ENCODE peak calls at places on chromosomes 4 and X, in four cellular contexts. U is breast epithelium, H is AG04450, N is hepatocyte. S is an unnamed sample.

GRCh38 chr4:153267013-153267412 is 62.8 kb downstream of the TRIM2 start:
- DNase-seq in U (no peak), H (peak; percentile 29), N (no peak), S (no peak)

GRCh38 chr4:109462297-109462696 is 28.7 kb downstream of the SEC24B start:
- DNase-seq in U (no peak), H (no peak), N (no peak), S (no peak)

GRCh38 chrX:110280954-110281353 is 36.9 kb downstream of the AMMECR1 start:
- DNase-seq in U (no peak), H (peak; percentile 4), N (no peak), S (no peak)

GRCh38 chr4:54227261-54228063 is 1.6 kb upstream of the PDGFRA start:
- DNase-seq in U (no peak), H (no peak), N (peak; percentile 60), S (no peak)

GRCh38 chr4:12692815-12693214 is 791.3 kb downstream of the RAB28 start:
- DNase-seq in U (no peak), H (no peak), N (no peak), S (no peak)

GRCh38 chrX:74277320-74277719 is 26.7 kb upstream of the ZCCHC13 start:
- DNase-seq in U (no peak), H (no peak), N (no peak), S (no peak)

GRCh38 chrX:63281465-63281864 is 69.7 kb downstream of the SPIN4 start:
- DNase-seq in U (no peak), H (no peak), N (no peak), S (no peak)

GRCh38 chr4:22661443-22661842 is 31.3 kb upstream of the GBA3 start:
- DNase-seq in U (no peak), H (no peak), N (no peak), S (no peak)

GRCh38 chr4:2246384-2247127 is 4.6 kb upstream of the HAUS3 start:
- DNase-seq in U (no peak), H (no peak), N (peak; percentile 2), S (no peak)

GRCh38 chr4:169017971-169018370 is 7.9 kb upstream of the CBR4 start:
- DNase-seq in U (no peak), H (no peak), N (no peak), S (no peak)

GRCh38 chr4:66300336-66300934 is 630.1 kb upstream of the EPHA5 start:
- DNase-seq in U (no peak), H (no peak), N (no peak), S (no peak)

GRCh38 chrX:37423864-37424569 is 74.9 kb downstream of the PRRG1 start:
- DNase-seq in U (no peak), H (no peak), N (no peak), S (no peak)

GRCh38 chrX:13550346-13550745 is 19.1 kb upstream of the EGFL6 start:
- DNase-seq in U (no peak), H (no peak), N (no peak), S (no peak)

GRCh38 chr4:53686521-53686920 is 95.2 kb upstream of the LNX1 start:
- DNase-seq in U (no peak), H (no peak), N (no peak), S (no peak)

GRCh38 chrX:124098089-124098488 is 136.6 kb downstream of the STAG2 start:
- DNase-seq in U (no peak), H (peak; percentile 4), N (peak; percentile 49), S (no peak)

GRCh38 chrX:120302434-120302833 is 8.8 kb downstream of the TMEM255A start:
- DNase-seq in U (no peak), H (no peak), N (peak; percentile 23), S (no peak)

GRCh38 chr4:24672871-24673270 is 88.5 kb upstream of the DHX15 start:
- DNase-seq in U (no peak), H (no peak), N (no peak), S (no peak)
- H3K27ac ChIP-seq in U (no peak overlapping the region), H (no peak overlapping the region), N (no peak overlapping the region), S (no peak overlapping the region)

DNA sequence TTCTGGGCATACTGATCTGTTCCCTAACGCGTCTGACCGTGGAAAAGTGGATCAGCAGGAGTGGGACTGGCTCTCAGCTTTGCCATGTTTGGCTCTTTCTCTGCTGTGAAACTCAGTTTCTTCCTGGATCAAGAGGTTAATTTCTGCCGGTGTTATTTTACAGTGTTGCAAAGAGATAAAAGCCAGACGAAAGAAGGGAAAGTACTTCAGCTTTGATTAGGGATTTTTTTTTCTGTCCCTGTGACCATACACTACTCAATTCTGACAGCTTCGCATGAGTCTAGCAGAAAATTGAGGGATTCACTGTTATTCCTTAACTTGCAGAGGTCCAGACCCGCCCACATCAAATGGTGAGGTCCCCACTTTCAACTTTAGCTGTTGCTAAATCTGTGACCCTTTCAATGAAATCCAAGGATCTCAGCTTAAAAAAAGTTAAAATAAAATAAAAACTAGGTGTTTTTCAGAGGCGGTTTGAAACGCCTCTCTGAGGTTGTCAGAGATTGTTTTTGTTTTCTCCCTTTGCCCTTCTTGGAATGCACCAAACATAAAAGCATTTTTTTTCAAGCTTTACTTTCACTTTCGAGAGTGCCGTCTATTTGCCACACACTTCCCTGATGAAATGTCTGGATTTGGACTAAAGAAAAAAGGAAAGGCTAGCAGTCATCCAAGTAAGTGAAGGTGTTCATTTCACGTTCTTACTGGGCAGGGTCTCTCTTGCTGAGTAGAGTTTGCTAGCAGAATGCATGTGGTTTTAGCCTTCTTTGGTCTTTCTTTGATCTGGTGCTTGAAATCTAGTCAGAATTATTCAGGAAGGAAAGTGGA is at the start of gene TLR3:
- DNase-seq in U (no peak), H (no peak), N (no peak), S (no peak)
- H3K4me3 ChIP-seq in U (peak within 1 kb of the TSS; percentile 53), H (peak within 1 kb of the TSS; percentile 54), N (peak within 1 kb of the TSS; percentile 32), S (peak within 1 kb of the TSS; percentile 76)

DNA sequence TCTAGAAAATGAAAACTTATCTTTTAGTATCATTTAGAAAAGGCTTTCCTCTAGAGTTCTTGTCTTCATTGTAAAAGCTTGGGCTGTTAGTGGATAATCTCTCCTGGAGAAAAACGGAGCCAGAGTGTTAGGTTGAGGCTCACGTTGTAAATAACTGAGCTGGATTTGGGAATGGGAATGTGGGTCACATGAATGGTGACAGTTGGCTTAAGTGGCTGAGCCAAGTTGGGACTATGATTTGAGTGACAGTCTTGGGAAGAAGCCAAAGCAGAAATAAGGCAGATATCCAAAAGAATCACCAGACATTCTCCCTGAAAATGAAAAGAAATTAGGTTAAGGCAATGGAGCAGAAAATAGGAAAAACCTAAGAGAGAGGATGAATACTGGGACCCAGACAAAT is 33.6 kb upstream of the PDGFC start:
- DNase-seq in U (no peak), H (no peak), N (no peak), S (no peak)
- TF ChIP-seq CTCF in U (no peak), H (no peak), N (no peak), S (no peak)

GRCh38 chr4:183396187-183396738 is 48.2 kb upstream of the CDKN2AIP start:
- DNase-seq in U (no peak), H (no peak), N (no peak), S (no peak)

GRCh38 chr4:183393446-183393845 is 51.0 kb upstream of the CDKN2AIP start:
- DNase-seq in U (no peak), H (no peak), N (no peak), S (no peak)

GRCh38 chr4:183395395-183395794 is 49.0 kb upstream of the CDKN2AIP start:
- DNase-seq in U (no peak), H (no peak), N (no peak), S (no peak)

GRCh38 chr4:183392377-183392776 is 52.1 kb upstream of the CDKN2AIP start:
- DNase-seq in U (no peak), H (no peak), N (no peak), S (no peak)

GRCh38 chr4:183394166-183394951 is 50.1 kb upstream of the CDKN2AIP start:
- DNase-seq in U (no peak), H (no peak), N (no peak), S (no peak)
- H3K27ac ChIP-seq in U (no peak overlapping the region), H (no peak overlapping the region), N (no peak overlapping the region), S (no peak overlapping the region)

DNA sequence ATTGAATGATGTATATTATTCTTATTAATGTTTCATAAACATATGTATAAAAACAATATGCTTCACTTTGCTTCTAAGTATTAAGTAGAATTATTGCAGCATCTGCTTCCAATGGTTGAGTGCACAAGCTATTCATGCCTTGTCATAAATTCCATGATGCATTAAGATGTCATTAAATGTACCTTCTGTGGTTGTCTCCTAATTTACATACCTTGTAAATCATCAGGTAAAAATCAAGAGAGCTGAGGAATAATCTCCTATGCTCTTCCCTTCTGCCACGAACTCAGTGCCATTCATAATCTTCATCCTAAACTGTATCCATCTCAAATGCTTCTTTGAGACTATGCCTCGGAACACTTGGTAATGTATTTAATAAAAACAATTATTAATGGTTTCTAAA is 1037.6 kb downstream of the STPG2 start:
- DNase-seq in U (no peak), H (no peak), N (no peak), S (no peak)
- H3K4me3 ChIP-seq in U (no peak overlapping the region), H (no peak overlapping the region), N (no peak overlapping the region), S (no peak overlapping the region)